ENCODE peak calls at places on chromosomes 13 and 19, in ten cellular contexts. C is NAMALWA; Y is stimulated activated CD4-positive, alpha-beta T cell treated with anti-CD3 and anti-CD28 coated beads, Interleukin-4, amount 100 ng/mL, for 1 hour; Z is NCI-H1417; A is stomach; E is NB4; L is LHCN-M2; F is posterior cingulate gyrus; B is heart right ventricle; S is T-helper 2 cell. R is an unnamed sample.

GRCh38 chr19:308471-309205 is 17.4 kb upstream of the PLPP2 start:
- DNase-seq in C (no peak), Y (no peak), Z (no peak), A (peak), E (no peak), L (no peak), F (peak), B (peak), S (no peak), R (no peak)

GRCh38 chr19:48419158-48419920 is 25.9 kb downstream of the GRIN2D start:
- DNase-seq in C (peak), Y (peak), Z (no peak), A (peak), E (peak), L (peak), F (peak), B (no peak), S (peak), R (peak)

GRCh38 chr13:109783447-109783814 is 3.0 kb downstream of the IRS2 start:
- DNase-seq in C (no peak), Y (no peak), Z (no peak), A (no peak), E (peak), L (no peak), F (peak), B (no peak), S (no peak), R (no peak)

GRCh38 chr19:10612515-10613119 is 12.7 kb upstream of the SLC44A2 start:
- DNase-seq in C (no peak), Y (no peak), Z (no peak), A (peak), E (no peak), L (no peak), F (peak), B (peak), S (no peak), R (peak)

GRCh38 chr13:92224052-92224821 is 825.8 kb downstream of the GPC5 start:
- DNase-seq in C (no peak), Y (no peak), Z (no peak), A (no peak), E (peak), L (peak), F (no peak), B (no peak), S (no peak), R (no peak)

GRCh38 chr19:49216076-49216475 is 58.5 kb downstream of the TRPM4 start:
- DNase-seq in C (no peak), Y (no peak), Z (no peak), A (no peak), E (no peak), L (peak), F (peak), B (no peak), S (no peak), R (no peak)

GRCh38 chr19:45117666-45118065 is 24.7 kb downstream of the PPP1R37 start:
- DNase-seq in C (peak), Y (no peak), Z (peak), A (no peak), E (no peak), L (no peak), F (peak), B (no peak), S (no peak), R (no peak)

GRCh38 chr19:29287061-29287460 is 74.1 kb upstream of the UQCRFS1 start:
- DNase-seq in C (no peak), Y (no peak), Z (no peak), A (no peak), E (no peak), L (no peak), F (no peak), B (no peak), S (no peak), R (no peak)

GRCh38 chr13:98022210-98022609 is 68.7 kb downstream of the IPO5 start:
- DNase-seq in C (no peak), Y (no peak), Z (no peak), A (no peak), E (no peak), L (peak), F (no peak), B (peak), S (no peak), R (no peak)

GRCh38 chr19:10260141-10260584 is 8.1 kb downstream of the MRPL4 start:
- DNase-seq in C (no peak), Y (peak), Z (no peak), A (peak), E (peak), L (no peak), F (peak), B (no peak), S (peak), R (no peak)

GRCh38 chr13:30616927-30617314 is 799 bp upstream of the USPL1 start:
- DNase-seq in C (peak), Y (no peak), Z (peak), A (peak), E (peak), L (peak), F (peak), B (peak), S (no peak), R (peak)

GRCh38 chr19:2045501-2046045 is 5.5 kb downstream of the MKNK2 start:
- DNase-seq in C (no peak), Y (no peak), Z (no peak), A (peak), E (no peak), L (no peak), F (no peak), B (no peak), S (no peak), R (no peak)

GRCh38 chr13:75585153-75585552 is 35.6 kb downstream of the UCHL3 start:
- DNase-seq in C (no peak), Y (no peak), Z (no peak), A (no peak), E (no peak), L (no peak), F (no peak), B (no peak), S (no peak), R (no peak)

GRCh38 chr13:64910061-64910460 is 2320.1 kb downstream of the PCDH9 start:
- DNase-seq in C (no peak), Y (no peak), Z (no peak), A (no peak), E (no peak), L (no peak), F (no peak), B (no peak), S (no peak), R (no peak)

R was measured in Peyer's patch.